ENCODE peak calls at places on chromosome 19, in four cellular contexts. V, R, J and N are unnamed samples.

GRCh38 chr19:47447470-47448359 is 24.0 kb downstream of the SLC8A2 start:
- DNase-seq in V (peak), R (peak), J (no peak), N (peak)

GRCh38 chr19:31955061-31955460 is 390.3 kb upstream of the ZNF507 start:
- DNase-seq in V (no peak), R (no peak), J (no peak), N (no peak)

GRCh38 chr19:30024091-30024490 is 82.1 kb downstream of the URI1 start:
- DNase-seq in V (no peak), R (no peak), J (no peak), N (no peak)

GRCh38 chr19:33302974-33303790 is 848 bp upstream of the CEBPA start:
- DNase-seq in V (no peak), R (no peak), J (peak), N (no peak)

GRCh38 chr19:8306235-8307054 is 1.7 kb downstream of the CD320 start:
- DNase-seq in V (peak), R (no peak), J (no peak), N (no peak)

GRCh38 chr19:35265126-35265995 is 3.4 kb upstream of the USF2 start:
- DNase-seq in V (no peak), R (no peak), J (no peak), N (no peak)

GRCh38 chr19:56066152-56067023 is 54.7 kb downstream of the ZNF787 start:
- DNase-seq in V (peak), R (peak), J (peak), N (peak)

GRCh38 chr19:55044771-55045716 is 7.0 kb upstream of the GP6 start:
- DNase-seq in V (no peak), R (no peak), J (no peak), N (no peak)

GRCh38 chr19:38293281-38293680 is 10.8 kb upstream of the C19orf33 start:
- DNase-seq in V (no peak), R (no peak), J (no peak), N (no peak)

GRCh38 chr19:38792250-38793111 is 3.5 kb downstream of the LGALS7B start:
- DNase-seq in V (peak), R (peak), J (no peak), N (no peak)

GRCh38 chr19:47331490-47331889 is 485 bp upstream of the C5AR2 start:
- DNase-seq in V (no peak), R (no peak), J (no peak), N (no peak)

GRCh38 chr19:3494559-3494958 is 5.9 kb downstream of the DOHH start:
- DNase-seq in V (peak), R (peak), J (no peak), N (peak)

GRCh38 chr19:16801599-16801998 is 27.6 kb upstream of the SIN3B start:
- DNase-seq in V (no peak), R (no peak), J (no peak), N (no peak)

GRCh38 chr19:45161715-45162463 is 1.1 kb upstream of the NKPD1 start:
- DNase-seq in V (no peak), R (no peak), J (no peak), N (no peak)

GRCh38 chr19:48926909-48927308 is 6.6 kb upstream of the DHDH start:
- DNase-seq in V (no peak), R (no peak), J (peak), N (no peak)

GRCh38 chr19:30046522-30046921 is 104.5 kb downstream of the URI1 start:
- DNase-seq in V (no peak), R (no peak), J (no peak), N (no peak)

GRCh38 chr19:10828981-10829821 is 6.8 kb downstream of the TMED1 start:
- DNase-seq in V (no peak), R (no peak), J (no peak), N (no peak)

GRCh38 chr19:11375143-11375948 is 880 bp downstream of the SWSAP1 start:
- DNase-seq in V (peak), R (peak), J (peak), N (peak)

GRCh38 chr19:4641132-4641531 is 1.8 kb downstream of the TNFAIP8L1 start:
- DNase-seq in V (no peak), R (no peak), J (no peak), N (no peak)

GRCh38 chr19:45163156-45163555 is 2.4 kb upstream of the NKPD1 start:
- DNase-seq in V (no peak), R (no peak), J (no peak), N (no peak)

GRCh38 chr19:32676186-32676894 is 692 bp downstream of the RGS9BP start:
- DNase-seq in V (no peak), R (no peak), J (no peak), N (peak)

GRCh38 chr19:15115080-15115479 is 7.9 kb downstream of the SYDE1 start:
- DNase-seq in V (no peak), R (no peak), J (peak), N (no peak)

GRCh38 chr19:44879309-44880065 is 11.6 kb upstream of the TOMM40 start:
- DNase-seq in V (no peak), R (no peak), J (no peak), N (no peak)

GRCh38 chr19:38785187-38785699 is 3.8 kb upstream of the LGALS7B start:
- DNase-seq in V (no peak), R (no peak), J (no peak), N (no peak)

GRCh38 chr19:5153601-5154128 is 184.8 kb downstream of the KDM4B start:
- DNase-seq in V (no peak), R (no peak), J (no peak), N (no peak)

GRCh38 chr19:17300992-17301585 is 2.1 kb downstream of the ABHD8 start:
- DNase-seq in V (no peak), R (no peak), J (no peak), N (no peak)

GRCh38 chr19:5397804-5398692 is 57.2 kb upstream of the ZNRF4 start:
- DNase-seq in V (no peak), R (no peak), J (no peak), N (no peak)

GRCh38 chr19:51514866-51515481 is 13.4 kb upstream of the SIGLEC12 start:
- DNase-seq in V (peak), R (no peak), J (no peak), N (peak)

GRCh38 chr19:55146078-55146647 is 2.8 kb downstream of the TNNT1 start:
- DNase-seq in V (peak), R (no peak), J (no peak), N (peak)

GRCh38 chr19:39406656-39407393 is at the start of gene ZFP36:
- DNase-seq in V (peak), R (peak), J (peak), N (peak)

GRCh38 chr19:12872941-12873890 is 8.0 kb downstream of the DNASE2 start:
- DNase-seq in V (peak), R (no peak), J (peak), N (peak)

GRCh38 chr19:18742838-18743237 is 48.3 kb downstream of the COMP start:
- DNase-seq in V (no peak), R (no peak), J (no peak), N (no peak)

GRCh38 chr19:2274937-2275535 is 6.9 kb downstream of the PEAK3 start:
- DNase-seq in V (peak), R (no peak), J (peak), N (no peak)

GRCh38 chr19:43634516-43634876 is 5.2 kb downstream of the CADM4 start:
- DNase-seq in V (no peak), R (no peak), J (no peak), N (no peak)

GRCh38 chr19:34316741-34317241 is 48.2 kb upstream of the GPI start:
- DNase-seq in V (no peak), R (no peak), J (no peak), N (no peak)

GRCh38 chr19:45117167-45117594 is 24.2 kb downstream of the PPP1R37 start:
- DNase-seq in V (peak), R (peak), J (no peak), N (peak)

GRCh38 chr19:37966211-37967072 is 59.4 kb downstream of the SIPA1L3 start:
- DNase-seq in V (no peak), R (no peak), J (no peak), N (no peak)